ENCODE peak calls at places on chromosomes 3 and 15, in nine cellular contexts. B, H, C, E, O, I, D, M and S are unnamed samples.

GRCh38 chr3:49780080-49780967 is 6.0 kb downstream of the IP6K1 start:
- DNase-seq in B (no peak), H (no peak), C (no peak), E (no peak), O (no peak), I (no peak), D (no peak), M (peak; percentile 43), S (no peak)

GRCh38 chr3:16839271-16840110 is 45.3 kb upstream of the PLCL2 start:
- DNase-seq in B (no peak), H (no peak), C (no peak), E (no peak), O (no peak), I (no peak), D (no peak), M (no peak), S (no peak)

GRCh38 chr3:192445768-192446644 is 281.3 kb downstream of the FGF12 start:
- DNase-seq in B (no peak), H (no peak), C (no peak), E (no peak), O (no peak), I (no peak), D (peak; percentile 15), M (no peak), S (no peak)

GRCh38 chr3:197333901-197334639 is 35.7 kb upstream of the DLG1 start:
- DNase-seq in B (peak; percentile 49), H (no peak), C (no peak), E (no peak), O (no peak), I (no peak), D (no peak), M (no peak), S (no peak)

GRCh38 chr3:36135863-36136262 is 244.4 kb upstream of the STAC start:
- DNase-seq in B (no peak), H (no peak), C (no peak), E (no peak), O (no peak), I (no peak), D (no peak), M (no peak), S (no peak)

GRCh38 chr3:111547645-111548044 is 5.6 kb downstream of the CD96 start:
- DNase-seq in B (no peak), H (no peak), C (peak; percentile 26), E (no peak), O (no peak), I (no peak), D (no peak), M (no peak), S (peak; percentile 61)

GRCh38 chr3:192986399-192986798 is 68.7 kb upstream of the MB21D2 start:
- DNase-seq in B (no peak), H (peak; percentile 10), C (no peak), E (no peak), O (no peak), I (no peak), D (no peak), M (no peak), S (no peak)

GRCh38 chr3:167166594-167167253 is 213.4 kb downstream of the ZBBX start:
- DNase-seq in B (no peak), H (no peak), C (no peak), E (no peak), O (no peak), I (no peak), D (peak; percentile 10), M (no peak), S (no peak)

GRCh38 chr3:11146771-11147363 is 7.4 kb upstream of the HRH1 start:
- DNase-seq in B (peak; percentile 29), H (peak; percentile 68), C (no peak), E (no peak), O (no peak), I (no peak), D (no peak), M (no peak), S (no peak)

GRCh38 chr3:13012228-13012691 is 61.0 kb downstream of the IQSEC1 start:
- DNase-seq in B (no peak), H (no peak), C (no peak), E (no peak), O (no peak), I (peak; percentile 80), D (peak; percentile 74), M (peak; percentile 44), S (peak; percentile 88)

GRCh38 chr3:157130138-157130880 is 29.6 kb downstream of the CCNL1 start:
- DNase-seq in B (peak; percentile 89), H (peak; percentile 95), C (peak; percentile 73), E (no peak), O (peak; percentile 27), I (no peak), D (peak; percentile 47), M (peak; percentile 64), S (peak; percentile 48)

GRCh38 chr3:157127831-157128767 is 31.8 kb downstream of the CCNL1 start:
- DNase-seq in B (peak; percentile 88), H (peak; percentile 85), C (no peak), E (no peak), O (no peak), I (no peak), D (peak; percentile 48), M (peak; percentile 89), S (peak; percentile 63)

GRCh38 chr3:157127268-157127667 is 32.7 kb downstream of the CCNL1 start:
- DNase-seq in B (no peak), H (peak; percentile 13), C (no peak), E (no peak), O (no peak), I (no peak), D (no peak), M (peak; percentile 30), S (no peak)

GRCh38 chr3:157129782-157130137 is 30.2 kb downstream of the CCNL1 start:
- DNase-seq in B (no peak), H (peak; percentile 63), C (no peak), E (no peak), O (no peak), I (no peak), D (no peak), M (no peak), S (no peak)

GRCh38 chr3:157128771-157129671 is 30.9 kb downstream of the CCNL1 start:
- DNase-seq in B (peak; percentile 26), H (peak; percentile 82), C (peak; percentile 34), E (no peak), O (no peak), I (no peak), D (peak; percentile 22), M (peak; percentile 30), S (peak; percentile 51)
- H3K4me3 ChIP-seq in B (no peak overlapping the region), H (no peak overlapping the region), C (no peak overlapping the region), E (no peak overlapping the region), O (no peak overlapping the region), I (no peak overlapping the region), D (no peak overlapping the region), M (no peak overlapping the region), S (no peak overlapping the region)

DNA sequence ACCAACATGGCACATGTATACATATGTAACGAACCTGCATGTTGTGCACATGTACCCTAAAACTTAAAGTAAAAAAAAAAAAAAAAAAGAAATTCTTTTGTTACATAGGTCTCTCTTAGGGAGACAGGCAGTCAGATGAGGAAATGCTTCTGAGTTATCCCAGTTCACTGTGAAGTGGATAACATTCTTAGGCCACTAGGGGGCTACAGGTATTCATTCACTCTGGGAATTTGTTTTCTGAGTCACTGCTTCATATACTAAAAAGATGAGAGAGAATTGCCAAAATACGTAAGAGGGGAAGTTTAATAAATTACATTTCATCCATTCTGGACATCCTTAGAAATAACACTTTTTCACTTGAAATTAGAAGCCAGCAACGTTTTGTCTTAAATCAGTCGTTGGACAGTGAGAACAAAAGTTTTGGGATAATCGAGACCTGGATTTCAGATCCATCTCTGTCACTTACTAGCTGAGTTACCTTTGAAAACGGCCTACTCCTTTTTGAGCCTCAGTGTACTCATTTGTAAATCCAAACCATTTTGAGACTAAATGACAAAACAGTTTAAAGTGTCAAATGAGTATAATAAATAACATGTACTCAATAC is 738.4 kb upstream of the ALCAM start:
- DNase-seq in B (peak; percentile 74), H (peak; percentile 91), C (no peak), E (no peak), O (peak; percentile 37), I (no peak), D (no peak), M (peak; percentile 73), S (peak; percentile 30)
- TF ChIP-seq CTCF in B (peak; percentile 68), H (peak; percentile 85), C (no peak), E (peak; percentile 49), O (peak; percentile 60), I (peak; percentile 27), D (peak; percentile 55), M (peak; percentile 72), S (peak; percentile 46)

DNA sequence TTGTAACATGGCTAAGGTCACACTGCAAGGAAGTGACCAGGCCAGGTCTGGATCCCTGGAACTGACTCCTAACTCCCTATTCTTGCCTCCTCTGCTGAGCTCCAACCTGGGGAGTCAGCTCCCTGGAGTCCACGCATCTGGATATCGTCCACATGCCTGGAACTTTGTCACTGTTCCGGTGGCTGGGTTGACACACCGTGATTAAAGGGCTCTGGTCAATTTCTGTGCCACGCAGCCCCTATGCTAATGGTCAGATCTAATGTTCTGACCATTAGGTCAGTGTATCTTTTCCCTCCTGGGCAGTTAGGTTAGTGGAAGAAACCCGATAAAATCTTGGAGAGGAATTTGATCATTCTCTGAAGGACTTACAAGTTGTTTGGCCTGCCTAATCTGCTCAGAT is 1.6 kb upstream of the TPM1 start:
- DNase-seq in B (no peak), H (no peak), C (no peak), E (no peak), O (no peak), I (no peak), D (no peak), M (no peak), S (no peak)
- H3K4me3 ChIP-seq in B (no peak overlapping the region), H (no peak overlapping the region), C (no peak overlapping the region), E (peak overlapping the region; percentile 86), O (no peak overlapping the region), I (peak overlapping the region; percentile 76), D (peak overlapping the region; percentile 90), M (no peak overlapping the region), S (no peak overlapping the region)

GRCh38 chr15:27059610-27060202 is 88.7 kb downstream of the GABRG3 start:
- DNase-seq in B (peak; percentile 76), H (peak; percentile 44), C (no peak), E (no peak), O (peak; percentile 19), I (no peak), D (no peak), M (peak; percentile 11), S (peak; percentile 15)
- TF ChIP-seq CTCF in B (peak; percentile 61), H (peak; percentile 68), C (no peak), E (peak; percentile 41), O (peak; percentile 51), I (no peak), D (peak; percentile 64), M (peak; percentile 27), S (peak; percentile 29)